ENCODE peak calls at places on chromosome 19, in six cellular contexts. B is AG09309; Y is endodermal cell; A is CD8-positive, alpha-beta memory T cell; W is HAP-1; V is A549. Q is an unnamed sample.
A peak's percentile ranks its signal among the peaks of the same experiment; 100 is the strongest.

GRCh38 chr19:55319786-55320185 is 5.4 kb downstream of the TMEM150B start:
- DNase-seq in A (no peak), Y (peak; percentile 95), V (no peak), B (no peak), W (peak; percentile 87), Q (peak; percentile 89)

GRCh38 chr19:29965529-29965928 is 23.5 kb downstream of the URI1 start:
- DNase-seq in Y (no peak), B (no peak), W (no peak), V (no peak), A (no peak), Q (no peak)

GRCh38 chr19:18668744-18669523 is 14.5 kb upstream of the CRTC1 start:
- DNase-seq in A (no peak), Y (no peak), B (no peak), V (no peak), W (no peak), Q (no peak)

GRCh38 chr19:33332248-33332647 is 29.9 kb upstream of the CEBPA start:
- DNase-seq in Y (no peak), W (no peak), V (no peak), A (no peak), B (no peak), Q (no peak)

GRCh38 chr19:18377026-18377425 is 8.9 kb upstream of the GDF15 start:
- DNase-seq in V (peak; percentile 79), B (no peak), Y (no peak), W (no peak), A (no peak), Q (no peak)

GRCh38 chr19:18109731-18110671 is 12.4 kb downstream of the MAST3 start:
- DNase-seq in V (no peak), Y (peak; percentile 78), W (peak; percentile 66), B (no peak), A (peak; percentile 31), Q (peak; percentile 76)

GRCh38 chr19:57249329-57249728 is 8.9 kb downstream of the ZNF805 start:
- DNase-seq in B (no peak), A (no peak), V (no peak), Y (no peak), W (no peak), Q (no peak)

GRCh38 chr19:7376151-7376852 is 27.6 kb downstream of the ARHGEF18 start:
- DNase-seq in V (no peak), A (no peak), B (no peak), Y (peak; percentile 78), W (no peak), Q (peak; percentile 44)

GRCh38 chr19:3346677-3347353 is 19.6 kb upstream of the NFIC start:
- DNase-seq in B (no peak), A (no peak), V (no peak), Y (peak; percentile 35), W (no peak), Q (no peak)

GRCh38 chr19:8081569-8082550 is 29.3 kb downstream of the CCL25 start:
- DNase-seq in W (no peak), Y (peak; percentile 47), A (no peak), V (peak; percentile 35), B (no peak), Q (no peak)

GRCh38 chr19:14004619-14005380 is 1.3 kb downstream of the RFX1 start:
- DNase-seq in Y (no peak), W (no peak), V (no peak), A (no peak), B (no peak), Q (no peak)

GRCh38 chr19:41626278-41626677 is 596 bp downstream of the CEACAM4 start:
- DNase-seq in Y (no peak), W (no peak), V (no peak), B (no peak), A (no peak), Q (no peak)

GRCh38 chr19:8794823-8795222 is 37.3 kb downstream of the ZNF558 start:
- DNase-seq in V (no peak), B (no peak), W (no peak), Y (no peak), A (no peak), Q (no peak)

DNA sequence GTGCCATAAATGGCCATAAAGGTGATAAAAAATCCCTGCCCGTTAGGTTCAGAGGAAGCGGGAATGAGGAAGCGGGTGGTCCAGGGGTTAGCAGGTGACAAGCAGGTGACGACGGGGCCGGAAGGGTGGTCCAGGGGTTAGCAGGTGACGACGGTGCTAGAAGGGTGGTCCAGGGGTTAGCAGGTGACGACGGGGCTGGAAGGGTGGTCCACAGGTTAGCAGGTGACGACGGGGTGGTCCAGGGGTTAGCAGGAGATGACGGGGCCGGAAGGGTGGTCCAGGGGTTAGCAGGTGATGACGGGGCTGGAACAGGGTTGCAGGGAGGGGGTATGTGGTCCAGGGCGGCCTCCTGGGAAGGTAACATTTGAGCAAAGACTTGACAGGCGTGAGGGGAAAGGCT is 6.3 kb downstream of the PRSS57 start:
- DNase-seq in W (no peak), Y (no peak), V (no peak), A (no peak), B (no peak), Q (no peak)
- H3K4me3 ChIP-seq in W (no peak overlapping the region), Y (no peak overlapping the region), V (no peak overlapping the region), A (no peak overlapping the region), B (no peak overlapping the region), Q (no peak overlapping the region)

DNA sequence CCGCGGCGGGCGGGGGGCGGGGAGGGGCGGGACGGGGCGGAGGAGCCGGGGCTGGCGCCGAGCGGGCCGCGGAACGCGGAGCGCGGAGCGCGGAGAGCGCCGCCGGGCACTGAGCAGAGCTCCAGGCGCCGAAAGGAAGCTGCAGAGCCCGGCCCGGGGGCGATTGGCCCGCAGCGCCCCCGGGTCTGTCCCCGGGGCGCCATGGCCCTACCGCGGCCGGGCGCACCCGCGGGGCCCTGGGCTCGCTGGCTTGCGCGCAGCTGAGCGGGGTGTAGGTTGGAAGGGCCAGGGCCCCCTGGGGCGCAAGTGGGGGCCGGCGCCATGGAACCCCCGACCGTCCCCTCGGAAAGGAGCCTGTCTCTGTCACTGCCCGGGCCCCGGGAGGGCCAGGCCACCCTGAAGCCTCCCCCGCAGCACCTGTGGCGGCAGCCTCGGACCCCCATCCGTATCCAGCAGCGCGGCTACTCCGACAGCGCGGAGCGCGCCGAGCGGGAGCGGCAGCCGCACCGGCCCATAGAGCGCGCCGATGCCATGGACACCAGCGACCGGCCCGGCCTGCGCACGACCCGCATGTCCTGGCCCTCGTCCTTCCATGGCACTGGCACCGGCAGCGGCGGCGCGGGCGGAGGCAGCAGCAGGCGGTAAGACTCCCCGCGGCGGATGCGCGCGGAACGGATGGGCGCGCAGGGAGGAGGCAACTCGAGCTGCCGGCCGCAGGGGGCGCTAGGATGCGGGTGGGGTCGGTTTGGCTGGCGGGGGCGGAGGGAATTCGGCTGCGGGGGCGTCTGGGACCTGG is at the start of gene PDE4A:
- DNase-seq in V (peak; percentile 68), W (peak; percentile 84), A (peak; percentile 61), B (no peak), Y (peak; percentile 85), Q (peak; percentile 70)
- H3K4me3 ChIP-seq in V (peak within 1 kb of the TSS; percentile 52), W (peak within 1 kb of the TSS; percentile 60), A (peak within 1 kb of the TSS; percentile 34), B (peak within 1 kb of the TSS; percentile 59), Y (peak within 1 kb of the TSS; percentile 74), Q (peak within 1 kb of the TSS; percentile 59)

GRCh38 chr19:39436350-39436716 is 584 bp upstream of the RPS16 start:
- DNase-seq in B (no peak), Y (no peak), A (no peak), W (no peak), V (no peak), Q (no peak)
- H3K4me3 ChIP-seq in B (peak overlapping the region; percentile 82), Y (peak overlapping the region; percentile 99), A (peak overlapping the region; percentile 79), W (peak overlapping the region; percentile 100), V (peak overlapping the region; percentile 80), Q (peak overlapping the region; percentile 100)

GRCh38 chr19:48252625-48253024 is 3.1 kb downstream of the CARD8 start:
- DNase-seq in W (no peak), B (no peak), Y (no peak), V (no peak), A (no peak), Q (no peak)
- H3K4me3 ChIP-seq in W (no peak overlapping the region), B (no peak overlapping the region), Y (no peak overlapping the region), V (no peak overlapping the region), A (no peak overlapping the region), Q (no peak overlapping the region)

GRCh38 chr19:43786665-43787064 is 5.9 kb upstream of the KCNN4 start:
- DNase-seq in V (no peak), A (no peak), B (no peak), W (no peak), Y (no peak), Q (no peak)

GRCh38 chr19:43784251-43784980 is 3.6 kb upstream of the KCNN4 start:
- DNase-seq in V (peak; percentile 89), B (peak; percentile 34), Y (peak; percentile 71), W (no peak), A (no peak), Q (no peak)

GRCh38 chr19:43783636-43784035 is 2.9 kb upstream of the KCNN4 start:
- DNase-seq in Y (no peak), B (no peak), A (no peak), V (no peak), W (no peak), Q (no peak)

GRCh38 chr19:43782689-43783231 is 2.0 kb upstream of the KCNN4 start:
- DNase-seq in W (no peak), Y (no peak), A (peak; percentile 31), B (no peak), V (peak; percentile 58), Q (no peak)

GRCh38 chr19:43784981-43785808 is 4.4 kb upstream of the KCNN4 start:
- DNase-seq in A (peak; percentile 55), V (peak; percentile 90), B (no peak), W (peak; percentile 73), Y (peak; percentile 88), Q (peak; percentile 86)
- H3K4me3 ChIP-seq in A (no peak overlapping the region), V (peak overlapping the region; percentile 3), B (no peak overlapping the region), W (no peak overlapping the region), Y (no peak overlapping the region), Q (no peak overlapping the region)

Q was measured in neural progenitor cell.